ENCODE peak calls at places on chromosomes 2 and 18, in seven cellular contexts. One of them, this sample, is unnamed.

GRCh38 chr2:30371028-30371708 is 75.9 kb upstream of the LCLAT1 start:
- DNase-seq in colonic mucosa: no peak
- DNase-seq in Karpas-422: no peak
- DNase-seq in thyroid gland: no peak
- DNase-seq in WERI-Rb-1: no peak
- DNase-seq in PC-3: no peak
- DNase-seq in psoas muscle: no peak
- DNase-seq in this sample: no peak

GRCh38 chr2:69616755-69617154 is 26.8 kb downstream of the AAK1 start:
- DNase-seq in Karpas-422: no peak
- DNase-seq in thyroid gland: no peak
- DNase-seq in PC-3: peak; percentile 63
- DNase-seq in psoas muscle: no peak
- DNase-seq in WERI-Rb-1: no peak
- DNase-seq in colonic mucosa: no peak
- DNase-seq in this sample: no peak

GRCh38 chr2:237090906-237091305 is 5.2 kb downstream of the COPS8 start:
- DNase-seq in thyroid gland: no peak
- DNase-seq in psoas muscle: no peak
- DNase-seq in PC-3: no peak
- DNase-seq in colonic mucosa: no peak
- DNase-seq in WERI-Rb-1: no peak
- DNase-seq in Karpas-422: no peak
- DNase-seq in this sample: no peak

GRCh38 chr2:54665436-54665856 is 58.0 kb upstream of the EML6 start:
- DNase-seq in thyroid gland: peak; percentile 47
- DNase-seq in WERI-Rb-1: peak; percentile 65
- DNase-seq in Karpas-422: peak; percentile 95
- DNase-seq in psoas muscle: no peak
- DNase-seq in colonic mucosa: peak; percentile 54
- DNase-seq in PC-3: peak; percentile 61
- DNase-seq in this sample: peak; percentile 80

GRCh38 chr2:20353597-20353996 is 3.0 kb upstream of the PUM2 start:
- DNase-seq in thyroid gland: no peak
- DNase-seq in PC-3: peak; percentile 18
- DNase-seq in Karpas-422: no peak
- DNase-seq in psoas muscle: no peak
- DNase-seq in colonic mucosa: peak; percentile 31
- DNase-seq in WERI-Rb-1: no peak
- DNase-seq in this sample: no peak

GRCh38 chr2:673615-674318 is 3.4 kb downstream of the TMEM18 start:
- DNase-seq in Karpas-422: peak; percentile 76
- DNase-seq in PC-3: peak; percentile 76
- DNase-seq in colonic mucosa: no peak
- DNase-seq in WERI-Rb-1: no peak
- DNase-seq in thyroid gland: no peak
- DNase-seq in psoas muscle: no peak
- DNase-seq in this sample: no peak

GRCh38 chr18:26960901-26961300 is 95.4 kb upstream of the AQP4 start:
- DNase-seq in psoas muscle: no peak
- DNase-seq in Karpas-422: no peak
- DNase-seq in colonic mucosa: no peak
- DNase-seq in WERI-Rb-1: no peak
- DNase-seq in thyroid gland: no peak
- DNase-seq in PC-3: peak; percentile 4
- DNase-seq in this sample: no peak

GRCh38 chr2:100730290-100730868 is 89.6 kb upstream of the NPAS2 start:
- DNase-seq in psoas muscle: peak; percentile 63
- DNase-seq in WERI-Rb-1: peak; percentile 47
- DNase-seq in thyroid gland: peak; percentile 63
- DNase-seq in PC-3: peak; percentile 88
- DNase-seq in colonic mucosa: peak; percentile 77
- DNase-seq in Karpas-422: peak; percentile 90
- DNase-seq in this sample: peak; percentile 82

GRCh38 chr2:240095556-240096523 is 40.3 kb downstream of the COPS9 start:
- DNase-seq in PC-3: no peak
- DNase-seq in thyroid gland: no peak
- DNase-seq in Karpas-422: no peak
- DNase-seq in WERI-Rb-1: no peak
- DNase-seq in psoas muscle: no peak
- DNase-seq in colonic mucosa: no peak
- DNase-seq in this sample: no peak

GRCh38 chr2:207479198-207479785 is 50.5 kb upstream of the CREB1 start:
- DNase-seq in WERI-Rb-1: no peak
- DNase-seq in Karpas-422: no peak
- DNase-seq in PC-3: peak; percentile 33
- DNase-seq in colonic mucosa: no peak
- DNase-seq in thyroid gland: no peak
- DNase-seq in psoas muscle: no peak
- DNase-seq in this sample: no peak

GRCh38 chr2:234363647-234364294 is 133.1 kb downstream of the ARL4C start:
- DNase-seq in PC-3: no peak
- DNase-seq in Karpas-422: no peak
- DNase-seq in WERI-Rb-1: no peak
- DNase-seq in thyroid gland: no peak
- DNase-seq in colonic mucosa: no peak
- DNase-seq in psoas muscle: no peak
- DNase-seq in this sample: no peak

GRCh38 chr2:97718051-97718882 is 4.9 kb downstream of the ZAP70 start:
- DNase-seq in WERI-Rb-1: no peak
- DNase-seq in Karpas-422: peak; percentile 48
- DNase-seq in psoas muscle: no peak
- DNase-seq in PC-3: no peak
- DNase-seq in colonic mucosa: peak; percentile 33
- DNase-seq in thyroid gland: no peak
- DNase-seq in this sample: no peak

GRCh38 chr18:5546660-5547059 is 2.9 kb upstream of the EPB41L3 start:
- DNase-seq in WERI-Rb-1: peak; percentile 42
- DNase-seq in colonic mucosa: no peak
- DNase-seq in PC-3: peak; percentile 30
- DNase-seq in thyroid gland: peak; percentile 7
- DNase-seq in psoas muscle: peak; percentile 23
- DNase-seq in Karpas-422: peak; percentile 55
- DNase-seq in this sample: peak; percentile 48

GRCh38 chr2:6812857-6813530 is 52.7 kb downstream of the CMPK2 start:
- DNase-seq in colonic mucosa: no peak
- DNase-seq in Karpas-422: peak; percentile 81
- DNase-seq in psoas muscle: no peak
- DNase-seq in thyroid gland: no peak
- DNase-seq in PC-3: no peak
- DNase-seq in WERI-Rb-1: peak; percentile 85
- DNase-seq in this sample: no peak

GRCh38 chr18:51053822-51054221 is 23.8 kb downstream of the SMAD4 start:
- DNase-seq in WERI-Rb-1: no peak
- DNase-seq in PC-3: no peak
- DNase-seq in psoas muscle: no peak
- DNase-seq in Karpas-422: no peak
- DNase-seq in thyroid gland: no peak
- DNase-seq in colonic mucosa: no peak
- DNase-seq in this sample: no peak

GRCh38 chr2:70992945-70993688 is 1.6 kb downstream of the TEX261 start:
- DNase-seq in Karpas-422: peak; percentile 64
- DNase-seq in colonic mucosa: no peak
- DNase-seq in thyroid gland: no peak
- DNase-seq in PC-3: no peak
- DNase-seq in WERI-Rb-1: no peak
- DNase-seq in psoas muscle: no peak
- DNase-seq in this sample: no peak

GRCh38 chr2:156349161-156349560 is 16.6 kb upstream of the NR4A2 start:
- DNase-seq in PC-3: no peak
- DNase-seq in colonic mucosa: no peak
- DNase-seq in WERI-Rb-1: no peak
- DNase-seq in Karpas-422: no peak
- DNase-seq in psoas muscle: no peak
- DNase-seq in thyroid gland: no peak
- DNase-seq in this sample: no peak

GRCh38 chr2:26970928-26971627 is 641 bp downstream of the MAPRE3 start:
- DNase-seq in psoas muscle: no peak
- DNase-seq in colonic mucosa: no peak
- DNase-seq in thyroid gland: peak; percentile 38
- DNase-seq in PC-3: no peak
- DNase-seq in Karpas-422: no peak
- DNase-seq in WERI-Rb-1: peak; percentile 60
- DNase-seq in this sample: no peak

GRCh38 chr2:150495993-150496627 is 8.6 kb upstream of the RND3 start:
- DNase-seq in Karpas-422: no peak
- DNase-seq in psoas muscle: no peak
- DNase-seq in WERI-Rb-1: no peak
- DNase-seq in thyroid gland: no peak
- DNase-seq in PC-3: peak; percentile 96
- DNase-seq in colonic mucosa: no peak
- DNase-seq in this sample: no peak

GRCh38 chr2:37262510-37262909 is 31.1 kb downstream of the NDUFAF7 start:
- DNase-seq in psoas muscle: no peak
- DNase-seq in Karpas-422: no peak
- DNase-seq in WERI-Rb-1: no peak
- DNase-seq in colonic mucosa: no peak
- DNase-seq in thyroid gland: no peak
- DNase-seq in PC-3: no peak
- DNase-seq in this sample: no peak

GRCh38 chr2:207683879-207684627 is 27.4 kb upstream of the CCNYL1 start:
- DNase-seq in PC-3: peak; percentile 96
- DNase-seq in colonic mucosa: peak; percentile 36
- DNase-seq in WERI-Rb-1: no peak
- DNase-seq in Karpas-422: no peak
- DNase-seq in thyroid gland: no peak
- DNase-seq in psoas muscle: no peak
- DNase-seq in this sample: no peak

GRCh38 chr2:165720526-165720925 is 73.5 kb downstream of the GALNT3 start:
- DNase-seq in PC-3: no peak
- DNase-seq in thyroid gland: no peak
- DNase-seq in colonic mucosa: no peak
- DNase-seq in psoas muscle: no peak
- DNase-seq in WERI-Rb-1: no peak
- DNase-seq in Karpas-422: no peak
- DNase-seq in this sample: no peak

GRCh38 chr2:121648611-121649401 is 456 bp downstream of the CLASP1 start:
- DNase-seq in thyroid gland: peak; percentile 54
- DNase-seq in PC-3: peak; percentile 56
- DNase-seq in Karpas-422: peak; percentile 78
- DNase-seq in colonic mucosa: peak; percentile 68
- DNase-seq in WERI-Rb-1: peak; percentile 75
- DNase-seq in psoas muscle: peak; percentile 49
- DNase-seq in this sample: peak; percentile 79

GRCh38 chr2:46547223-46548102 is 68.1 kb downstream of the TMEM247 start:
- DNase-seq in colonic mucosa: peak; percentile 33
- DNase-seq in PC-3: no peak
- DNase-seq in thyroid gland: no peak
- DNase-seq in Karpas-422: no peak
- DNase-seq in WERI-Rb-1: peak; percentile 74
- DNase-seq in psoas muscle: peak; percentile 56
- DNase-seq in this sample: peak; percentile 49
- H3K36me3 ChIP-seq in colonic mucosa: no peaks in the 10 kb centered on the region
- H3K36me3 ChIP-seq in PC-3: no peaks in the 10 kb centered on the region
- H3K36me3 ChIP-seq in thyroid gland: no peaks in the 10 kb centered on the region
- H3K36me3 ChIP-seq in Karpas-422: no peaks in the 10 kb centered on the region
- H3K36me3 ChIP-seq in WERI-Rb-1: peaks cover 10% of the 10 kb centered on the region
- H3K36me3 ChIP-seq in psoas muscle: no peaks in the 10 kb centered on the region
- H3K36me3 ChIP-seq in this sample: no peaks in the 10 kb centered on the region

GRCh38 chr2:113926314-113926713 is 36.4 kb downstream of the ACTR3 start:
- DNase-seq in PC-3: no peak
- DNase-seq in psoas muscle: no peak
- DNase-seq in WERI-Rb-1: no peak
- DNase-seq in Karpas-422: no peak
- DNase-seq in colonic mucosa: no peak
- DNase-seq in thyroid gland: no peak
- DNase-seq in this sample: no peak

GRCh38 chr2:113920996-113921395 is 31.1 kb downstream of the ACTR3 start:
- DNase-seq in thyroid gland: no peak
- DNase-seq in Karpas-422: no peak
- DNase-seq in WERI-Rb-1: no peak
- DNase-seq in psoas muscle: no peak
- DNase-seq in PC-3: no peak
- DNase-seq in colonic mucosa: no peak
- DNase-seq in this sample: no peak

GRCh38 chr2:113922784-113923183 is 32.9 kb downstream of the ACTR3 start:
- DNase-seq in WERI-Rb-1: no peak
- DNase-seq in thyroid gland: no peak
- DNase-seq in colonic mucosa: no peak
- DNase-seq in PC-3: no peak
- DNase-seq in Karpas-422: no peak
- DNase-seq in psoas muscle: no peak
- DNase-seq in this sample: no peak

GRCh38 chr2:113925884-113926283 is 36.0 kb downstream of the ACTR3 start:
- DNase-seq in Karpas-422: no peak
- DNase-seq in PC-3: no peak
- DNase-seq in thyroid gland: no peak
- DNase-seq in colonic mucosa: no peak
- DNase-seq in psoas muscle: no peak
- DNase-seq in WERI-Rb-1: no peak
- DNase-seq in this sample: no peak

GRCh38 chr2:113922335-113922734 is 32.4 kb downstream of the ACTR3 start:
- DNase-seq in psoas muscle: no peak
- DNase-seq in Karpas-422: no peak
- DNase-seq in thyroid gland: no peak
- DNase-seq in colonic mucosa: no peak
- DNase-seq in PC-3: no peak
- DNase-seq in WERI-Rb-1: no peak
- DNase-seq in this sample: no peak
- H3K36me3 ChIP-seq in psoas muscle: no peaks in the 10 kb centered on the region
- H3K36me3 ChIP-seq in Karpas-422: peaks cover 72% of the 10 kb centered on the region
- H3K36me3 ChIP-seq in thyroid gland: peaks cover 4% of the 10 kb centered on the region
- H3K36me3 ChIP-seq in colonic mucosa: no peaks in the 10 kb centered on the region
- H3K36me3 ChIP-seq in PC-3: peaks cover 37% of the 10 kb centered on the region
- H3K36me3 ChIP-seq in WERI-Rb-1: peaks cover 43% of the 10 kb centered on the region
- H3K36me3 ChIP-seq in this sample: peaks cover 18% of the 10 kb centered on the region

DNA sequence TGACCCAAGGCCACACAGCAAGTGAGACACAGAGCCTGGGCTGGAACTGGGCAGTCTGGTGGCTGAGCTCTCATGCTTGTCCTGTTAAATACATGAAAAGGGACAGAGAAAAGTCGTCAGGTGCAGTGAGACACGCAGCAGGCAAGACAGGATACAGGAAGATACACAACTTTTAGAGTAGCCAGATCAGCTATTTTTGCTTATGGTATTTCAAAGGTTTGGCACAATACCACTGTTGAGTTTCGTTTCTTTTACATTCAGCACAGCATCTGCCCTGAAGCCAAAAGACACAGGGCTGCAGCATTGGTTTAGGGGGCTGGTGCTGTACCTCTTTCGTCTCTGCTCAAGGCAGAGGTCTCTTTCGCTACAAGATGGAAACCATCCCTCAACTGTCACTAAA is 14.0 kb downstream of the FHL2 start:
- DNase-seq in psoas muscle: no peak
- DNase-seq in WERI-Rb-1: no peak
- DNase-seq in PC-3: no peak
- DNase-seq in thyroid gland: no peak
- DNase-seq in Karpas-422: no peak
- DNase-seq in colonic mucosa: no peak
- DNase-seq in this sample: no peak
- H3K36me3 ChIP-seq in psoas muscle: peaks cover 4% of the 10 kb centered on the region
- H3K36me3 ChIP-seq in WERI-Rb-1: peaks cover 26% of the 10 kb centered on the region
- H3K36me3 ChIP-seq in PC-3: peaks cover 73% of the 10 kb centered on the region
- H3K36me3 ChIP-seq in thyroid gland: peaks cover 18% of the 10 kb centered on the region
- H3K36me3 ChIP-seq in Karpas-422: no peaks in the 10 kb centered on the region
- H3K36me3 ChIP-seq in colonic mucosa: no peaks in the 10 kb centered on the region
- H3K36me3 ChIP-seq in this sample: peaks cover 33% of the 10 kb centered on the region

GRCh38 chr18:76941284-76941683 is 118.9 kb downstream of the ZNF236 start:
- DNase-seq in PC-3: no peak
- DNase-seq in Karpas-422: no peak
- DNase-seq in psoas muscle: no peak
- DNase-seq in WERI-Rb-1: no peak
- DNase-seq in colonic mucosa: peak; percentile 40
- DNase-seq in thyroid gland: no peak
- DNase-seq in this sample: no peak
- H3K36me3 ChIP-seq in PC-3: peaks cover 6% of the 10 kb centered on the region
- H3K36me3 ChIP-seq in Karpas-422: peaks cover 26% of the 10 kb centered on the region
- H3K36me3 ChIP-seq in psoas muscle: peaks cover 3% of the 10 kb centered on the region
- H3K36me3 ChIP-seq in WERI-Rb-1: peaks cover 18% of the 10 kb centered on the region
- H3K36me3 ChIP-seq in colonic mucosa: no peaks in the 10 kb centered on the region
- H3K36me3 ChIP-seq in thyroid gland: peaks cover 20% of the 10 kb centered on the region
- H3K36me3 ChIP-seq in this sample: peaks cover 22% of the 10 kb centered on the region

GRCh38 chr2:16588565-16588964 is 77.1 kb downstream of the CYRIA start:
- DNase-seq in WERI-Rb-1: no peak
- DNase-seq in colonic mucosa: no peak
- DNase-seq in psoas muscle: no peak
- DNase-seq in Karpas-422: no peak
- DNase-seq in PC-3: no peak
- DNase-seq in thyroid gland: no peak
- DNase-seq in this sample: no peak
- H3K36me3 ChIP-seq in WERI-Rb-1: no peaks in the 10 kb centered on the region
- H3K36me3 ChIP-seq in colonic mucosa: no peaks in the 10 kb centered on the region
- H3K36me3 ChIP-seq in psoas muscle: no peaks in the 10 kb centered on the region
- H3K36me3 ChIP-seq in Karpas-422: no peaks in the 10 kb centered on the region
- H3K36me3 ChIP-seq in PC-3: no peaks in the 10 kb centered on the region
- H3K36me3 ChIP-seq in thyroid gland: no peaks in the 10 kb centered on the region
- H3K36me3 ChIP-seq in this sample: no peaks in the 10 kb centered on the region